ENCODE peak calls at places on chromosomes 16 and 17, in four cellular contexts. C is GM12892, M is GM12878, F is HepG2. G is an unnamed sample.

GRCh38 chr16:60246055-60246454 is 1511.9 kb upstream of the GOT2 start:
- DNase-seq in C (no peak), M (no peak), F (no peak), G (no peak)

GRCh38 chr16:85051710-85052082 is 24.1 kb downstream of the KIAA0513 start:
- DNase-seq in C (no peak), M (no peak), F (no peak), G (no peak)

GRCh38 chr17:72725432-72726068 is 366.9 kb downstream of the SLC39A11 start:
- DNase-seq in C (no peak), M (no peak), F (peak), G (peak)

GRCh38 chr17:77420804-77421634 is 280.2 kb downstream of the SEC14L1 start:
- DNase-seq in C (no peak), M (no peak), F (no peak), G (no peak)

GRCh38 chr16:77877712-77878111 is 89.3 kb downstream of the VAT1L start:
- DNase-seq in C (no peak), M (no peak), F (peak), G (no peak)

GRCh38 chr17:39928868-39929651 is 1.5 kb downstream of the LRRC3C start:
- DNase-seq in C (no peak), M (no peak), F (no peak), G (no peak)

GRCh38 chr17:27206447-27206846 is 87.5 kb upstream of the WSB1 start:
- DNase-seq in C (no peak), M (no peak), F (peak), G (no peak)

GRCh38 chr17:37299257-37299985 is 76.4 kb upstream of the C17orf78 start:
- DNase-seq in C (no peak), M (no peak), F (no peak), G (no peak)

GRCh38 chr16:80467961-80468360 is 72.8 kb upstream of the DYNLRB2 start:
- DNase-seq in C (no peak), M (no peak), F (peak), G (no peak)

DNA sequence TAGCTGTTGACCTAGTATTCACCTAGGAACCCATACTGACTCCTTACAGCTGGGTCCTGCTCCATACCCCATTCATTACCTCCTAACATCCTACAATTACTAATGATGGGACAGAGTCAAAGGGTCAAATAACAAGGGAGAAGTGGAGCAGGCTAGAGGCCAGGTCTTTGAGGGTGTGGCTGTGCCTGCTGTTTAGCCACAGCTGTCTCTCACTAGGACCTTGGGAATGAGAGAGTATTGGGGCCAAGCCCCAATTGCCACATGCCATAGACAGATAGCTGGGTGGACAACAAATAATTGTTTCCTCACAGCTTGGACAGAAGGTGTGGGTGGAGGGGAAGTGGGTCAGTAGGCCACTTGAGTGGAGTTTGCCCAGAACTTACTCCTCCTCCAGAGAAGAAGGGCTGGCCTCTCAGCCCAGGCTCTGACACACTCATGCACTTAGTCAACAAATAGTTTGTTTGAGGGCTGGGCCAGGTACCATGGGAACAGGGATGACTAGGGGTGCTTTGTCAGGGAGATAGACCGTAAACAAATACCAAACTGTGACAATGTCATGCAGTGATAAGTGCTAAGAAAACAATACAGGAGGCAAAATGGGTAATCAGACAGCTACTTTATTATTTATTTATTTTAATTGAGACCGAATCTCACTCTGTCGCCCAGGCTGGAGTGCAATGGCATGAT is 10.2 kb upstream of the CENPT start:
- DNase-seq in C (no peak), M (no peak), F (peak), G (no peak)
- TF ChIP-seq TAF1 in C (no peak), M (no peak), F (no peak), G (no peak)

GRCh38 chr16:19338335-19338734 is 52.8 kb downstream of the CLEC19A start:
- DNase-seq in C (no peak), M (no peak), F (no peak), G (no peak)
- TF ChIP-seq TAF1 in C (no peak), M (no peak), F (no peak), G (no peak)

DNA sequence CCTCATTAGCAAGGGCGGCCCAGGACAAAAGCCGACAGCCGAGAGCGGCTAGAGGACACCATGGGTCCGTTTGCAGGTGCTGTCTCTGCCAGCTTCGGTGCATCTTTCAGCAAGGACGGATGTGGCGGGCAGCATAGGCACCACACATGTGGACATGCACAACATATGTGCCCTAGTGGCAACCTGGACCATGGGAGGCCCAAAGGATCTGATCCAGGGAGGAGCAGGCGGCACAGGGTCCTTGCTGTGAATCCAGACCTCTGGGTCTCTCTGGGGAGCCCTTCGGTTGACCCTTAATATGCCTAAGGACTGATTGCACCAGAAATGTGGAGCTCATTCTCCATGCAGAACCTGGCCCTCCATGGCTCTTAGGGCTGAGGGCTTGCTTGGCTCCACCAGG is 136.8 kb upstream of the FOXF1 start:
- DNase-seq in C (no peak), M (no peak), F (no peak), G (no peak)
- TF ChIP-seq TAF1 in C (no peak), M (no peak), F (no peak), G (no peak)

DNA sequence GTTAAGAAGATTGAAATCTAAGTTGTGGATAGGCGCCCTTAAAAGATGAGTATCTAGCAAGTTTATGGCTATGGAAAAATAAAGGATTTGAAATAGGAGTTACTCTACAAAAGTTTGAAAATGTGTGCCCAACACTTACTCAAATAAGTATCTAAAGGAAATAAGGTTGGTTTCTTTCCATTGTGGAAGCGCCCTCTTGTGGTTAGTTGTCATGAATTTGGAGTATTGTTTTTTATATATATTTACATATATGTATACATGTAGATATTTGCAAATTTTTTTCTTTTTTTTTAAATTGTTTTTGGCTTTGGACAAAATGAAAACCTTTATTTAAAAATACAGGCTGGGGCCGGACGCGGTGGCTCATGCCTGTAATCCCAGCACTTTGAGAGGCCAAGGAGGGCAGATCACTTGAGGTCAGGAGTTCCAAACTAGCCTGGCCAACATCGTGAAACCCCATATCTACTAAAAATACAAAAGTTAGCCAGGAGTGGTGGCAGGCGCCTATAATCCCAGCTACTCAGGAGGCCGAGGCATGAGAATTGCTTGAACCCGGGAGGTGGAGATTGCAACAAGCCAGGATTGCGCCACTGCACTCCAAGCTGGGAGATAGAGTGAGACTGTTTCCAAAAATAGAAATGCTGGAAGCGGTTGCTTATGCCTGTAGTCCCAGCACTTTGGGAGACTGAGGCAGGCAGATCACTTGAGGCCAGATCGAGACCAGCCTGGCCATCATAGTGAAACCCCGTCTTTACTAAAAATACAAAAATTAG is 24.0 kb upstream of the VPS4A start:
- DNase-seq in C (no peak), M (peak), F (peak), G (no peak)
- TF ChIP-seq TAF1 in C (no peak), M (no peak), F (no peak), G (no peak)

DNA sequence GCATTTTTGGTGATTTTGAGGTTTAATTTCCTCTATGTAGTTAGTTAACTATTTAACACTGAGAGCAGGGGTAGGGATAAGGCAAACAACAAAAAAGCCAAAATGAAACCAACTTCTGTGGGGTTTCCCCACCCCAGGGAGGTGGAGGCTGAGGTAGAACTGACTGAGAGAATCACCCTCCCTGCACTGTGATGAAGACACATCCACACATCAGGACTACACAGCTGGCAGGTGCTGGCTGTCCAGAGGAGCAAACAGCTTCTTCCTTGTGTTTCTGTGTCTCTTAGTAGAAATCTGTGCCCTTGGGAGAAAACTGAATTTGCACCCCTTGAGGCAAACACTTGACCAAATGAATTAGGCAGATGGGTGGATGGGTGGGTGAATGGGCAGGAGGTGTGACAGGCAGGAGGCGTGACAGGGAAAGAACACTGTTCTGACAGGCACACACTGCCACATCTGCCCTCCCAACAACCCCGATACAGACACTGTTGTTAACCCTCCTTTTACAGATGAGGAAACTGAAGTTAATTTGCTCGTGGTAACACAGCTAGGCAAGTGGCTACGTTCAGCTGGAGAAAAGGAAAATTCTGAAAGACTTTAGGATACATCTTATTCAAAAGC is 62.9 kb upstream of the AMZ2 start:
- DNase-seq in C (no peak), M (no peak), F (no peak), G (peak)
- TF ChIP-seq TAF1 in C (no peak), M (no peak), F (no peak), G (no peak)

GRCh38 chr16:75952124-75952523 is 225.8 kb upstream of the CPHXL start:
- DNase-seq in C (no peak), M (no peak), F (no peak), G (no peak)
- TF ChIP-seq TAF1 in C (no peak), M (no peak), F (no peak), G (no peak)

GRCh38 chr16:50744911-50745310 is 3.0 kb downstream of the CYLD start:
- DNase-seq in C (no peak), M (no peak), F (no peak), G (no peak)
- TF ChIP-seq TAF1 in C (no peak), M (no peak), F (no peak), G (no peak)

GRCh38 chr16:25051446-25052160 is 36.4 kb upstream of the ARHGAP17 start:
- DNase-seq in C (no peak), M (no peak), F (no peak), G (no peak)
- TF ChIP-seq TAF1 in C (no peak), M (no peak), F (no peak), G (no peak)

DNA sequence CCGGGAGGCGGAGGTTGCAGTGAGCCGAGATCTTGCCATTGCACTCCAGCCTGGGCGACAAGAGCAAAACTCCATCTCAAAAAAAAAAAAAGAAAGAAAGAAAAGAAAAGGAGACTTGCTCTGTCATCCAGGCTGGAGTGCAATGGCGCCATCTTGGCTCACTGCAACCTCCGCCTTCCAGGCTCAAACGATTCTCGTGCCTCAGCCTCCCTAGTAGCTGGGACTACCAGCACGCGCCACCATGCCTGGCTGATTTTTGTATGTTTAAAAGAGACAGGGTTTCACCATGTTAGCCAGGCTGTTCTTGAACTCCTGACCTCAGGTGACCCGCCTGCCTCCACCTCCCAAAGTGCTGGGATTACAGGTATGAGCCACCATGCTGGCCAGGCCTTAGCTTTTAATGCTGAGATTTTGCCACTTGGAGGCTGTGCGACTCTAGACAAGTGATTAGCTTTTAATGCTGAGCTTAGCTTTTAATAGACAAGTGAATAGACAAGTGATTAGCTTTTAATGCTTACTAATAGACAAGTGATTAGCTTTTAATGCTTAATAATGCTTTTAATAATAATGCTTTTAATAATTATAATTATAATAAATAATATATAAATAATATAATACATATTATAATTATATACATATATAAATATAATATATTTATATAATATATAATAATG is 9.6 kb downstream of the LDAF1 start:
- DNase-seq in C (no peak), M (no peak), F (no peak), G (no peak)
- TF ChIP-seq TAF1 in C (no peak), M (no peak), F (no peak), G (no peak)